ENCODE peak calls at places on chromosomes 4 and X, in nine cellular contexts. K is endodermal cell, Y is psoas muscle, R is AG09309, P is pancreas, O is uterus, F is NB4, U is left lung, J is astrocyte of the spinal cord. B is an unnamed sample.

GRCh38 chr4:13529130-13529919 is 15.0 kb downstream of the NKX3-2 start:
- DNase-seq in P (no peak), K (peak; percentile 47), U (peak; percentile 61), O (no peak), F (peak; percentile 70), J (no peak), R (no peak), Y (no peak), B (no peak)

GRCh38 chrX:105662248-105662647 is 160.1 kb upstream of the NRK start:
- DNase-seq in P (no peak), R (no peak), O (no peak), J (no peak), Y (no peak), K (no peak), U (no peak), F (no peak), B (no peak)

GRCh38 chr4:87128006-87128705 is 92.3 kb downstream of the KLHL8 start:
- DNase-seq in K (no peak), O (no peak), J (no peak), R (no peak), Y (no peak), P (no peak), U (no peak), F (no peak), B (no peak)

GRCh38 chr4:81137446-81137845 is 77.6 kb downstream of the PRKG2 start:
- DNase-seq in U (no peak), O (no peak), K (no peak), J (no peak), R (no peak), P (no peak), Y (no peak), F (no peak), B (no peak)

GRCh38 chr4:302381-302780 is 2.9 kb downstream of the ZNF732 start:
- DNase-seq in O (no peak), U (no peak), Y (no peak), F (no peak), R (no peak), J (no peak), K (no peak), P (no peak), B (no peak)

GRCh38 chr4:37476256-37476655 is 209.9 kb downstream of the RELL1 start:
- DNase-seq in U (no peak), O (no peak), K (no peak), P (no peak), R (no peak), J (no peak), Y (no peak), F (no peak), B (no peak)

GRCh38 chr4:26199566-26199965 is 121.2 kb upstream of the RBPJ start:
- DNase-seq in O (no peak), J (no peak), U (no peak), F (no peak), K (no peak), R (no peak), Y (no peak), P (no peak), B (no peak)

GRCh38 chr4:119666653-119667091 is 38.1 kb upstream of the PDE5A start:
- DNase-seq in R (no peak), F (no peak), U (no peak), K (no peak), P (no peak), O (no peak), Y (no peak), J (no peak), B (no peak)

GRCh38 chrX:10636337-10636736 is 16.0 kb upstream of the MID1 start:
- DNase-seq in R (no peak), P (no peak), O (peak; percentile 28), J (peak; percentile 72), F (peak; percentile 9), Y (no peak), U (no peak), K (peak; percentile 70), B (no peak)

GRCh38 chr4:6092131-6092530 is 73.9 kb upstream of the C4orf50 start:
- DNase-seq in P (no peak), U (no peak), J (no peak), O (no peak), R (no peak), K (peak; percentile 72), Y (no peak), F (no peak), B (no peak)

GRCh38 chrX:2159858-2160257 is 340.9 kb downstream of the DHRSX start:
- DNase-seq in O (no peak), K (no peak), P (no peak), Y (no peak), J (no peak), U (no peak), F (no peak), R (no peak), B (no peak)

GRCh38 chr4:187602339-187603092 is 393.1 kb upstream of the ZFP42 start:
- DNase-seq in F (no peak), J (peak; percentile 58), K (no peak), R (no peak), U (no peak), Y (no peak), O (no peak), P (no peak), B (no peak)

GRCh38 chr4:41384992-41385391 is 128.3 kb downstream of the UCHL1 start:
- DNase-seq in U (peak; percentile 77), K (no peak), P (peak; percentile 62), R (no peak), F (no peak), O (peak; percentile 37), Y (peak; percentile 83), J (no peak), B (no peak)

GRCh38 chr4:41390661-41391060 is 133.9 kb downstream of the UCHL1 start:
- DNase-seq in P (no peak), U (no peak), F (no peak), O (no peak), Y (no peak), R (no peak), K (no peak), J (no peak), B (no peak)

GRCh38 chr4:41391271-41391670 is 134.5 kb downstream of the UCHL1 start:
- DNase-seq in R (no peak), U (no peak), J (no peak), Y (no peak), K (no peak), P (no peak), O (no peak), F (no peak), B (no peak)

GRCh38 chr4:41385486-41385885 is 128.8 kb downstream of the UCHL1 start:
- DNase-seq in J (no peak), U (no peak), O (no peak), Y (no peak), R (no peak), F (no peak), P (no peak), K (no peak), B (no peak)

GRCh38 chr4:41389356-41389755 is 132.6 kb downstream of the UCHL1 start:
- DNase-seq in U (no peak), R (no peak), O (no peak), K (no peak), P (no peak), Y (no peak), J (no peak), F (no peak), B (no peak)
- H3K4me3 ChIP-seq in U (no peak overlapping the region), R (no peak overlapping the region), O (no peak overlapping the region), K (no peak overlapping the region), P (no peak overlapping the region), Y (no peak overlapping the region), J (no peak overlapping the region), F (no peak overlapping the region), B (no peak overlapping the region)

DNA sequence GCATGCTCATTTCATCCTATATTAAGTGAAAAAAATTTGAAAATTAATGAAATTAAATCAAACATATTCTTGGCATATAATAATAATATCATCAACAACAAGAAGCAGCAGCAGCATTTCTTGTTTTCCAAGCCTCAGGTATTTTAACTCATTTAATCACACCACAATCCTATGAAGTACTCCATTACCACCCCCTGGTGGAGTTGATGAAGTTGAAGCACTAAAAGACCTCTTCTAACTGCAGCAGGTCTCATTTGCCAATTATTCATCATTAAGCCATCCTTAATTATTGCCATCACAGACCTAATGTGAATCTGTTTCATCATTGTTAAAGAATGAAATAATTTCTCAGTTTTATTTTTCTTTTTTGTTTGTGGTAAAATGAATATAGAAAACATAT is 801.4 kb upstream of the GRID2 start:
- DNase-seq in U (no peak), K (peak; percentile 42), R (no peak), P (no peak), F (peak; percentile 1), Y (no peak), J (peak; percentile 8), O (no peak), B (no peak)
- TF ChIP-seq CTCF in U (no peak), K (peak; percentile 79), R (no peak), P (no peak), F (no peak), Y (no peak), J (no peak), O (no peak), B (peak; percentile 37)

GRCh38 chr4:82567444-82567843 is 5.7 kb upstream of the TMEM150C start:
- DNase-seq in F (no peak), O (no peak), P (no peak), U (no peak), K (no peak), R (no peak), J (no peak), Y (no peak), B (no peak)

GRCh38 chr4:82560853-82561744 is 689 bp downstream of the TMEM150C start:
- DNase-seq in Y (no peak), K (peak; percentile 72), R (no peak), U (no peak), P (peak; percentile 15), F (no peak), J (no peak), O (no peak), B (no peak)

GRCh38 chr4:82559735-82560120 is 2.1 kb downstream of the TMEM150C start:
- DNase-seq in K (no peak), Y (no peak), J (no peak), P (no peak), F (no peak), O (no peak), U (no peak), R (no peak), B (no peak)

GRCh38 chr4:82561745-82562552 is at the start of gene TMEM150C:
- DNase-seq in F (peak; percentile 6), R (no peak), O (no peak), U (peak; percentile 81), Y (peak; percentile 53), J (peak; percentile 5), K (peak; percentile 88), P (peak; percentile 29), B (no peak)

GRCh38 chr4:82562553-82562854 is 716 bp upstream of the TMEM150C start:
- DNase-seq in J (no peak), R (no peak), O (no peak), Y (no peak), U (no peak), F (no peak), P (no peak), K (peak; percentile 57), B (no peak)
- H3K4me3 ChIP-seq in J (peak overlapping the region; percentile 51), R (no peak overlapping the region), O (no peak overlapping the region), Y (peak overlapping the region; percentile 80), U (no peak overlapping the region), F (no peak overlapping the region), P (no peak overlapping the region), K (peak overlapping the region; percentile 80), B (no peak overlapping the region)

DNA sequence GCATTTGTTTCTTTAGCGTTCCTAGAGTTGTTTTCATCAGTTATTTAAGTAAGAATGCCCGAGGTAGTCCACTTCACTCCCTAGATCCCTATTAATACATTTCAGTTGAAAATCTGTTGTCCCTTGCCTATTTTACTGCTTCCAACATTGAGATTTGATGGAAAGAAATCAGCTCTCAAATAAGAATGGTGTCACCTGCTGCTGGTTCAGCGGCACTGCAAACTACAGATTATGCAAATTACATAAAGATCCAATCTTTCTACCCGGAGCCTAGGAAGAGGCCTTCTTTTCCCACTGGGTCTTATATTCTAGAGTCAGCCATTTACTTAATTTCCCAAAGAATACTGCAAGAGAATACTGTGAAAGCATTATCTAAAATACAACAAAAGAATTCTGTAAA is 597.6 kb upstream of the MAGEB2 start:
- DNase-seq in O (no peak), F (no peak), U (no peak), J (no peak), K (no peak), P (no peak), Y (no peak), R (no peak), B (no peak)
- TF ChIP-seq CTCF in O (no peak), F (no peak), U (no peak), J (peak; percentile 33), K (peak; percentile 54), P (no peak), Y (no peak), R (peak; percentile 4), B (peak; percentile 47)